ENCODE peak calls at places on chromosome 18, in eight cellular contexts. V is PC-3, P is renal cortical epithelial cell, R is kidney, J is NCI-H345, H is kidney tubule cell, L is mucosa of gallbladder, Y is T-helper 1 cell. O is an unnamed sample.

GRCh38 chr18:23529597-23529996 is 26.3 kb downstream of the RMC1 start:
- DNase-seq in V (peak), P (peak), R (no peak), J (no peak), H (peak), L (no peak), Y (no peak), O (no peak)

GRCh38 chr18:33711514-33711913 is 133.5 kb downstream of the ASXL3 start:
- DNase-seq in V (no peak), P (no peak), R (no peak), J (no peak), H (no peak), L (no peak), Y (no peak), O (no peak)

GRCh38 chr18:35572644-35573043 is 8.9 kb upstream of the GALNT1 start:
- DNase-seq in V (no peak), P (peak), R (no peak), J (no peak), H (no peak), L (no peak), Y (no peak), O (no peak)

GRCh38 chr18:23355206-23355605 is 97.9 kb upstream of the RIOK3 start:
- DNase-seq in V (no peak), P (no peak), R (no peak), J (no peak), H (no peak), L (no peak), Y (no peak), O (no peak)

GRCh38 chr18:32920796-32921787 is 148.3 kb upstream of the KLHL14 start:
- DNase-seq in V (peak), P (peak), R (no peak), J (no peak), H (peak), L (no peak), Y (no peak), O (no peak)

GRCh38 chr18:44149706-44150105 is 531.0 kb upstream of the SETBP1 start:
- DNase-seq in V (peak), P (peak), R (no peak), J (no peak), H (peak), L (no peak), Y (no peak), O (no peak)

GRCh38 chr18:5464241-5464640 is 79.6 kb downstream of the EPB41L3 start:
- DNase-seq in V (no peak), P (no peak), R (no peak), J (no peak), H (peak), L (no peak), Y (no peak), O (no peak)

GRCh38 chr18:45974088-45974536 is 7.0 kb upstream of the EPG5 start:
- DNase-seq in V (peak), P (peak), R (no peak), J (peak), H (peak), L (peak), Y (peak), O (peak)

GRCh38 chr18:36688020-36688965 is 140.5 kb downstream of the TPGS2 start:
- DNase-seq in V (peak), P (peak), R (no peak), J (peak), H (peak), L (peak), Y (no peak), O (peak)

GRCh38 chr18:13437801-13438506 is 219.4 kb downstream of the LDLRAD4 start:
- DNase-seq in V (no peak), P (no peak), R (no peak), J (peak), H (peak), L (no peak), Y (no peak), O (no peak)

GRCh38 chr18:32289480-32290075 is 99.7 kb downstream of the MEP1B start:
- DNase-seq in V (peak), P (peak), R (no peak), J (peak), H (peak), L (peak), Y (no peak), O (peak)

GRCh38 chr18:36580874-36581750 is 247.7 kb downstream of the TPGS2 start:
- DNase-seq in V (peak), P (peak), R (no peak), J (no peak), H (peak), L (no peak), Y (no peak), O (no peak)

GRCh38 chr18:6751207-6751606 is 21.7 kb downstream of the ARHGAP28 start:
- DNase-seq in V (no peak), P (no peak), R (no peak), J (no peak), H (peak), L (no peak), Y (no peak), O (no peak)